ENCODE peak calls at places on chromosome 18, in five cellular contexts. F is mesendoderm, I is IMR-90, L is neuronal stem cell, G is mesenchymal stem cell. C is an unnamed sample.
A peak's percentile ranks its signal among the peaks of the same experiment; 100 is the strongest.

GRCh38 chr18:77512152-77512551 is 262.5 kb downstream of the GALR1 start:
- DNase-seq in G (no peak), I (no peak), F (no peak), L (no peak), C (no peak)

GRCh38 chr18:56495884-56496283 is 142.5 kb downstream of the TXNL1 start:
- DNase-seq in L (no peak), G (no peak), F (no peak), I (no peak), C (no peak)

GRCh38 chr18:24273596-24273995 is 124.0 kb downstream of the OSBPL1A start:
- DNase-seq in G (no peak), L (no peak), I (peak; percentile 44), F (no peak), C (peak; percentile 24)

GRCh38 chr18:44079602-44080001 is 601.1 kb upstream of the SETBP1 start:
- DNase-seq in L (no peak), I (peak; percentile 70), G (peak; percentile 75), F (no peak), C (no peak)

GRCh38 chr18:59270689-59271257 is 2.5 kb downstream of the RAX start:
- DNase-seq in L (no peak), I (no peak), F (peak; percentile 72), G (no peak), C (no peak)

GRCh38 chr18:27014841-27015240 is 149.3 kb upstream of the AQP4 start:
- DNase-seq in L (no peak), F (no peak), G (no peak), I (no peak), C (no peak)

GRCh38 chr18:34631071-34631470 is 79.0 kb upstream of the DTNA start:
- DNase-seq in F (no peak), G (no peak), L (no peak), I (no peak), C (no peak)

GRCh38 chr18:54260376-54261072 is 8.8 kb upstream of the POLI start:
- DNase-seq in F (no peak), L (no peak), I (no peak), G (no peak), C (peak; percentile 92)

GRCh38 chr18:22226801-22227200 is 57.4 kb downstream of the GATA6 start:
- DNase-seq in L (no peak), F (no peak), I (peak; percentile 56), G (no peak), C (peak; percentile 86)

GRCh38 chr18:21803495-21803894 is 62.9 kb downstream of the MIB1 start:
- DNase-seq in F (no peak), I (peak; percentile 25), G (peak; percentile 8), L (no peak), C (peak; percentile 8)

GRCh38 chr18:9545029-9545428 is 69.3 kb downstream of the PPP4R1 start:
- DNase-seq in F (no peak), G (no peak), L (no peak), I (no peak), C (no peak)

GRCh38 chr18:31990823-31991222 is 27.8 kb upstream of the RNF125 start:
- DNase-seq in L (no peak), F (no peak), I (no peak), G (no peak), C (no peak)

GRCh38 chr18:51724790-51725721 is 527.6 kb upstream of the MEX3C start:
- DNase-seq in G (no peak), L (no peak), I (no peak), F (peak; percentile 8), C (no peak)

GRCh38 chr18:54671291-54671881 is 80.3 kb downstream of the DYNAP start:
- DNase-seq in L (no peak), G (peak; percentile 53), F (peak; percentile 27), I (peak; percentile 42), C (peak; percentile 86)

GRCh38 chr18:48724455-48724854 is 185.6 kb downstream of the CTIF start:
- DNase-seq in F (no peak), L (no peak), G (no peak), I (no peak), C (peak; percentile 18)
- H3K4me2 ChIP-seq in F (no peak overlapping the region), L (no peak overlapping the region), G (no peak overlapping the region), I (no peak overlapping the region), C (no peak overlapping the region)

GRCh38 chr18:79420033-79420745 is 24.5 kb downstream of the NFATC1 start:
- DNase-seq in I (no peak), L (no peak), G (no peak), F (peak; percentile 68), C (no peak)
- H4K8ac ChIP-seq in I (no peak overlapping the region), L (peak overlapping the region; percentile 74), G (no peak overlapping the region), F (no peak overlapping the region), C (no peak overlapping the region)

DNA sequence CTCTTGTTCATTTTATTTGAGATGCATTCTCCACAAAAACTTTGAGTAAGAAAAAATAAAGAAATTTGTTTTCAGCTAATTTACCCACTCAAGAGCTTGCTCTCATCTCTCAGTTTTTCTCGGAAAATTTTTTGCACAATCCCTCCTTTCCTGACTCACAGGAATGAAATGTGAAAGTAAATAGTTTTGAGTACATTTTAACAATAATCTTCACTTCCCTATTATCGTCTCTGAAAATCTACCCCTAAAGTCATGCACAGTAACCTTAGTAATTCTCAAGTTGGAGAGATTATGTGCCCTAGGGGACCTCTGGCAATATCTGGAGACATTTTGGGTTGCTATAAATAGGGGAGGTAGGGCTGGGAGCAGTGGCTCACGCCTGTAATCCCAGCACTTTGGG is 2.6 kb downstream of the CYB5A start:
- DNase-seq in I (peak; percentile 35), L (no peak), G (peak; percentile 62), F (no peak), C (peak; percentile 4)
- H3K4me2 ChIP-seq in I (peak overlapping the region; percentile 60), L (no peak overlapping the region), G (no peak overlapping the region), F (no peak overlapping the region), C (no peak overlapping the region)

GRCh38 chr18:3452750-3453539 is 3.0 kb downstream of the TGIF1 start:
- DNase-seq in I (peak; percentile 41), G (peak; percentile 68), F (no peak), L (no peak), C (peak; percentile 21)

GRCh38 chr18:3451989-3452749 is 2.2 kb downstream of the TGIF1 start:
- DNase-seq in F (peak; percentile 82), G (peak; percentile 68), L (peak; percentile 54), I (peak; percentile 69), C (peak; percentile 43)

GRCh38 chr18:3449702-3450357 is at the start of gene TGIF1:
- DNase-seq in L (peak; percentile 79), F (peak; percentile 95), I (peak; percentile 77), G (peak; percentile 86), C (peak; percentile 83)

GRCh38 chr18:3450358-3451107 is 561 bp downstream of the TGIF1 start:
- DNase-seq in L (peak; percentile 23), F (no peak), G (peak; percentile 82), I (peak; percentile 73), C (peak; percentile 38)

DNA sequence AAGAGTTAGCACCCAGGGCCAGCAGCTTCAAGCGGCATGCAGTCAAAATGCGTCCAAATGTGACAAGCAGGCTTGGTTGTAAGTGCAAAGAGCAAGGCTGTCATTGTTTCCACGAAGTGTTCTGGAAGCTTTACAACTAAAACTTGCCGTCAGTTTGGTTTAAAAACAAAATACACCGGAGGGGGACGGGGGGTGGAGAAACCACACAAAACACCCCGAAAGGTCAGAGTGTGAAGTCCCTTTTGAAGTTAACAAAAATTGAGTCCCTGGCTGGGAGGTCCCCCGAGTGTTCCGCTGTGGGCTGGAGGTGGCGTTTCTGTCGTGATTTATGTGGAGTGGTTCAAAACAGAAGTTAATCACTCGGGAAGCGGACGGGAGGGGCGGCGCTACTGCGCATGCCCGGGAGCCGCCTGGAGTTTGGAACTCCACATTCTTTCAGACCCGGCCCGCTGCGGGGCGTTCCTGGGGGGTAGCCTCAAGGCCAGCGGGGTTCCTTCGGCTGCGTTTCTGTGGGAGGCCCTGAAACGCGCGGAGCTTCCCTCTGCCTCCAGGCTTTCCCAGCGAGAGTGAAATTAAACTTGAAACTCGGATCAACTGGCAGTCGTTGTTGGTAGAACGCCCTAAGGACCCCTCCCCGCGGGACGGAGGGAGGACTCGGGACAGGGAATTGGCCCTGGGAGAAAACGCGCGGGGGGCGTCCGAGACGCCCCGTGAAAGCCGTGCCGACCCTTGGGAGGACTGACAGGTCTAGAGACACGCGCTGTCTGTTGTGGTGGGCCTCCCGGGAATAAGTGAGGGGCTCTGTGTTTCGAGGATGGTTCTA is 1.4 kb downstream of the TGIF1 start:
- DNase-seq in L (peak; percentile 89), F (peak; percentile 90), I (peak; percentile 89), G (peak; percentile 93), C (peak; percentile 86)
- H4K8ac ChIP-seq in L (no peak overlapping the region), F (peak overlapping the region; percentile 99), I (peak overlapping the region; percentile 85), G (peak overlapping the region; percentile 93), C (peak overlapping the region; percentile 96)

DNA sequence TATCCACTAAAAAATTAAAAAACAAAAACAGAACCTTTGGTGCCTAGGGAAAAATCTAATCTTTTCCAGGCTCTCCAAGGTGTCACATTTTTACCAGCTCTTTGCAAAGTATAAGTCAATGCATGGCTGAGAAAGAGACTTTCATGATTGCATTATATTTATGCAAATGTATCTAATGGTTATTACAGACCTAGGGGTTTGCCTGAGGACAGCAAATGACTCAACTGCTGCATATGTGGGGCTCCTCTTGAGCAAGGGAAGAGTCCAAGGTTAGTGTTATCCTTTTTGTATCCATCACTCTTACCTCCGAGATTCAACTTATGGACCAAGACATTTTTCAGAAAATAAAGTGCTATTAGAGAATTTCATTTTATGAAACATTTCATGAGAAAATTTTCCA is 33.9 kb upstream of the RMP24 start:
- DNase-seq in G (no peak), L (no peak), F (no peak), I (no peak), C (peak; percentile 7)
- H3K4me2 ChIP-seq in G (no peak overlapping the region), L (no peak overlapping the region), F (no peak overlapping the region), I (no peak overlapping the region), C (no peak overlapping the region)

DNA sequence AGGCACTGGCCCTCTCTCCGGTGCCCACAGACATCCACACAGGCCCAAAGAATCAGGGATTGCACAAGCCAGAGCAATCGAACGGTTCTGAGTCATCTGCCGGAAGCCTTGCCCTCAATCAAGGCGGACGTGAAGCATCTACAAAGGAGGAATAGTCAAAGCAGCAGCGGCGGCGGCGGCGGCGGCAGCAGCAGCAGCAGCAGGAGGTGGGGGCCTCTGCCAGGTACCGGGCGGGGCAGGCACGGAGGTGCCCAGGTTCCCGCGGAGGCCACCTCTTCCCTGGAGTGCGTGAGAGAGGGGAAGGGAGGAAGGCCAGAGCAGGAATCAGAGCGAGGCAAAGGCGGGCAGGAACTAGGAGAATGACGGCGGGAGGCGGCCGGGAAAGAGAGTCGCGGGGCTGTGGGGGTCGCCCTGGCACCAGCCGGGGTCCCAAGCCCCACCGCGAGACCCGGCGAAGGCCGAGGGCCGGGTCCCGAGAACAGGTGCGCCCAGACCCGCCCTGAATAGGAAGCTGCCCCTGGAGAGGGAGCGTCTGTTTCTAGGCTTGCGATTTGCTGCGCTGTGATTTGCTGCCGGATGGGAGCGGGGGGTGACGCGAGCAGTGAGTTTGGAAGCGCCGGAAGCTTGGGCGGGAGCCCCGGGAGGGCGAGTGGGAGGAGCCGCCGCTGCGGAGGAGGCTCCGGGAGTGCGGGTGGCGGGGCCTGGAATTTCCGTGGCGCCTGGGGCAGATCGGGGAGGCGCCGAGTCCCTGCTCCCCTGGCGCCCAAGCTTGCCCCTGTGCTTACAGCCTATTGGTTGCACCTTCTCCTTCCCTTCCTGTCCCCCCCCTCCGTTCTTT is at the start of gene SERPINB8:
- DNase-seq in L (peak; percentile 78), G (peak; percentile 97), F (peak; percentile 97), I (peak; percentile 94), C (peak; percentile 95)
- H4K8ac ChIP-seq in L (peak within 1 kb of the TSS; percentile 95), G (peak within 1 kb of the TSS; percentile 91), F (no peak within 1 kb of the TSS), I (peak within 1 kb of the TSS; percentile 96), C (peak within 1 kb of the TSS; percentile 83)

C was measured in trophoblast cell.